ENCODE peak calls at places on chromosomes 6 and 20, in nine cellular contexts. S, K, I, O, X, G, E, R and Z are unnamed samples.

GRCh38 chr6:134636221-134636830 is 313.6 kb downstream of the ALDH8A1 start:
- DNase-seq in S (no peak), K (no peak), I (no peak), O (no peak), X (no peak), G (no peak), E (no peak), R (no peak), Z (no peak)

GRCh38 chr6:105317607-105318533 is 85.0 kb downstream of the PREP start:
- DNase-seq in S (no peak), K (no peak), I (no peak), O (no peak), X (no peak), G (no peak), E (no peak), R (no peak), Z (no peak)

GRCh38 chr6:17413313-17413750 is 19.9 kb downstream of the CAP2 start:
- DNase-seq in S (no peak), K (no peak), I (no peak), O (peak; percentile 9), X (peak; percentile 57), G (peak; percentile 35), E (no peak), R (no peak), Z (no peak)

GRCh38 chr20:59671661-59672471 is 67.5 kb downstream of the PHACTR3 start:
- DNase-seq in S (no peak), K (no peak), I (no peak), O (no peak), X (no peak), G (no peak), E (no peak), R (no peak), Z (no peak)

GRCh38 chr6:46287043-46287442 is 116.3 kb upstream of the ENPP5 start:
- DNase-seq in S (no peak), K (no peak), I (no peak), O (no peak), X (no peak), G (no peak), E (no peak), R (no peak), Z (no peak)

GRCh38 chr20:37323985-37324384 is 22.0 kb upstream of the SRC start:
- DNase-seq in S (no peak), K (no peak), I (no peak), O (peak; percentile 91), X (peak; percentile 48), G (peak; percentile 66), E (no peak), R (no peak), Z (no peak)

GRCh38 chr20:60054716-60055371 is 96.6 kb downstream of the CDH26 start:
- DNase-seq in S (no peak), K (no peak), I (no peak), O (no peak), X (no peak), G (no peak), E (no peak), R (no peak), Z (no peak)

GRCh38 chr6:73728548-73729205 is 32.7 kb downstream of the CD109 start:
- DNase-seq in S (no peak), K (no peak), I (no peak), O (no peak), X (no peak), G (no peak), E (no peak), R (no peak), Z (no peak)

GRCh38 chr6:38959138-38959537 is 89.4 kb upstream of the GLP1R start:
- DNase-seq in S (no peak), K (no peak), I (no peak), O (no peak), X (no peak), G (no peak), E (no peak), R (no peak), Z (no peak)

GRCh38 chr6:144158133-144158532 is 7.8 kb downstream of the STX11 start:
- DNase-seq in S (no peak), K (no peak), I (no peak), O (peak; percentile 98), X (peak; percentile 94), G (peak; percentile 68), E (peak; percentile 47), R (peak; percentile 49), Z (no peak)

GRCh38 chr20:43941476-43942212 is 27.0 kb downstream of the TOX2 start:
- DNase-seq in S (no peak), K (peak; percentile 65), I (no peak), O (peak; percentile 42), X (no peak), G (no peak), E (no peak), R (no peak), Z (no peak)

GRCh38 chr20:29302979-29303644 is 1954.4 kb upstream of the DEFB115 start:
- DNase-seq in S (no peak), K (no peak), I (no peak), O (no peak), X (no peak), G (no peak), E (no peak), R (no peak), Z (no peak)

GRCh38 chr6:166952567-166953464 is 3.5 kb downstream of the RNASET2 start:
- DNase-seq in S (no peak), K (no peak), I (no peak), O (no peak), X (no peak), G (no peak), E (no peak), R (no peak), Z (no peak)

GRCh38 chr6:124964084-124964763 is 2.0 kb downstream of the RNF217 start:
- DNase-seq in S (no peak), K (no peak), I (no peak), O (peak; percentile 92), X (no peak), G (peak; percentile 83), E (no peak), R (peak; percentile 68), Z (no peak)

GRCh38 chr6:133432021-133432989 is 191.1 kb downstream of the EYA4 start:
- DNase-seq in S (no peak), K (no peak), I (peak; percentile 70), O (no peak), X (no peak), G (no peak), E (no peak), R (no peak), Z (no peak)

GRCh38 chr20:8194721-8195120 is 62.7 kb downstream of the PLCB1 start:
- DNase-seq in S (no peak), K (no peak), I (no peak), O (no peak), X (no peak), G (peak; percentile 3), E (no peak), R (no peak), Z (no peak)

GRCh38 chr6:118933855-118934460 is 1.0 kb downstream of the MCM9 start:
- DNase-seq in S (no peak), K (no peak), I (no peak), O (no peak), X (no peak), G (no peak), E (no peak), R (no peak), Z (no peak)

DNA sequence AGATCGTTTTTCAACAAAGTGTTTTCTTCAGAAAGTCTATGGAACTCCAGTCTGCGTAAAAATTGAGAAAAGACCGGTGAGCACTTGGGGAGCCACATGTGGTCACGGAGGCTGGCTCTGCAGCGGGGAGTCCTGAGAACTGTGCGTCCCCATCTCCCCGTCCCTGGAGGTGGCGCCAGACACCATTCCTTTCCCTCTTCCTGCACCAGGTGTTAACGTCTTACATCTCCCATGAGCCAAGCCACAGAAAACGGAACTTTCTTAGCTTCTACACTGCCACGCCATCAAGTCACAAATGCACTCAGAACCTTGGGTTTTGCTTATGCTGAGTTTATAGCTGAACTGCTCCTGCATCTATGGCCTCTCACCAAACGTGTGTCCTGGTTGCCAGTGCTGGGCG is 62.6 kb downstream of the GINS1 start:
- DNase-seq in S (no peak), K (no peak), I (peak; percentile 49), O (peak; percentile 34), X (peak; percentile 19), G (peak; percentile 16), E (no peak), R (no peak), Z (no peak)
- TF ChIP-seq CTCF in S (no peak), K (peak; percentile 45), I (no peak), O (peak; percentile 40), X (peak; percentile 70), G (peak; percentile 39), E (peak; percentile 35), R (no peak), Z (peak; percentile 57)

DNA sequence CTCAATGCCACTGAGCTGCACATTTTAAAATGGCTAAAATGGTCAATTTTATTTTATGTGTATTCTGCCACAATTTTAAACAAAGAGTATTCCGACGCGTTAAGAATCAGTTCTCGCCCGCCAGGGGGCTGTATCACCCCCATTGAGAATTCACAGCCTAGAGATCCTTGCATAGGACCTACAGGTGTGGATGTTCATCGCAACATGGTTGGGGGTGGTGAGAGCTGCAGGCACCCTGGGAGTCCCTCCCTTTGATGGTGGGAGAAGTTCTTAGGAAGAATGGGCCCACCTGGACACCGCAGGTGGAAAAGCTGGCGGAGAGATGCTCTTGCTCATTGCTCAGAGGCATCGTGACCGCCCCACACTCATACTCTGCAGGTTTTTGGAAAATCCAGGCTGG is 63.5 kb downstream of the SLC2A10 start:
- DNase-seq in S (no peak), K (no peak), I (no peak), O (no peak), X (no peak), G (no peak), E (no peak), R (no peak), Z (no peak)
- TF ChIP-seq CTCF in S (no peak), K (peak; percentile 36), I (peak; percentile 21), O (peak; percentile 12), X (peak; percentile 33), G (no peak), E (no peak), R (no peak), Z (peak; percentile 51)

DNA sequence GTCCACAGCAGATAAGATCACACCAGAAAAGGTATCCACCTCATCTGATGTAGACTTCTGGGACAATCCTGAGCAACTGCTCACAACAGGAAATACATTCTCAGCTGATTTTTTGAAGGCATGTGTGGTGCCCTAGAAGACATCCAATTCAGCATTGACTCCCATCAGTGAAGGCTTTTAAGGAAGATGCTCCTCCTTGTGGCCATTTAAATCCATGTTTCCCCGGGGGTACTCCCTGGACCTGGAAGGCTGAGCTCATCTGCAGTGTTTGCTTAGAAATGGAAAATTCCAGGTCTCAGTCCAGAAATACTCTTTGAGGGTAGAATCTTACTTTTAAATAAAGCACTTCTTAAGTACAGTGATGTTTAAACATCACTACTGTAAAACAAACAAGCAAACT is 195.5 kb upstream of the PDE10A start:
- DNase-seq in S (no peak), K (peak; percentile 18), I (no peak), O (peak; percentile 41), X (peak; percentile 36), G (no peak), E (no peak), R (no peak), Z (no peak)
- TF ChIP-seq CTCF in S (no peak), K (peak; percentile 8), I (peak; percentile 43), O (peak; percentile 34), X (peak; percentile 29), G (no peak), E (peak; percentile 44), R (no peak), Z (peak; percentile 25)

DNA sequence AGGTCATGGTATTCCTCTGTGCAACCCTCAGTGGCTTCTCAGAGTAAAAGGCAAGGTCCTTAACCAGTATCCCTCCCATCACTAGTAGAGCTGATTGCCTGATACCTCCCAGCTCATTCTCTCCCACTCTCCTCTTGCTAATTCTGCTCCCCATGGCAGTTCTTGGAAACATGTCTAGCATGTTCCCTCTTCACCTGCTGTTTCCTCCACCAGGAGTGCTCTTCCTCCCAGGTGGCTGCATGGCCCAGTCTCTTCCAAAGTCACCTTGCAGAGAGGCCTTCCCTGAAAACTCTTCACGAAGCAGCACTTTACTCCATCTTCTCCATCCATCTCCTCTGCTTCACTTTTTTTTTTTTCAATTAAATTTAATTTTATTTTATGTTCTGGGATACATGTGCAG is 36.2 kb upstream of the OLIG3 start:
- DNase-seq in S (no peak), K (no peak), I (no peak), O (no peak), X (no peak), G (no peak), E (no peak), R (no peak), Z (no peak)
- TF ChIP-seq CTCF in S (no peak), K (no peak), I (no peak), O (no peak), X (no peak), G (no peak), E (no peak), R (no peak), Z (no peak)